ENCODE peak calls at places on chromosomes 4 and X, in seven cellular contexts. One of them, this sample, is unnamed.

GRCh38 chr4:152828122-152828521 is 48.4 kb downstream of the ARFIP1 start:
- DNase-seq in activated T-cell treated with anti-CD3 and anti-CD28 coated beads, Interleukin-2, amount 50 U/mL, for 4 hours: no peak
- DNase-seq in amniotic stem cell: no peak
- DNase-seq in HS-27A: no peak
- DNase-seq in fibroblast of gingiva: no peak
- DNase-seq in stimulated activated naive CD4-positive, alpha-beta T cell: no peak
- DNase-seq in neural crest cell: no peak
- DNase-seq in this sample: no peak

GRCh38 chrX:147180886-147181285 is 366.3 kb upstream of the CXorf51A start:
- DNase-seq in activated T-cell treated with anti-CD3 and anti-CD28 coated beads, Interleukin-2, amount 50 U/mL, for 4 hours: no peak
- DNase-seq in fibroblast of gingiva: no peak
- DNase-seq in HS-27A: no peak
- DNase-seq in stimulated activated naive CD4-positive, alpha-beta T cell: no peak
- DNase-seq in amniotic stem cell: no peak
- DNase-seq in neural crest cell: no peak
- DNase-seq in this sample: no peak

GRCh38 chr4:85005865-85006377 is 39.4 kb upstream of the WDFY3 start:
- DNase-seq in HS-27A: peak
- DNase-seq in fibroblast of gingiva: peak
- DNase-seq in activated T-cell treated with anti-CD3 and anti-CD28 coated beads, Interleukin-2, amount 50 U/mL, for 4 hours: no peak
- DNase-seq in neural crest cell: no peak
- DNase-seq in stimulated activated naive CD4-positive, alpha-beta T cell: no peak
- DNase-seq in amniotic stem cell: peak
- DNase-seq in this sample: no peak

GRCh38 chr4:83535520-83535944 is 376 bp upstream of the GPAT3 start:
- DNase-seq in fibroblast of gingiva: peak
- DNase-seq in amniotic stem cell: no peak
- DNase-seq in activated T-cell treated with anti-CD3 and anti-CD28 coated beads, Interleukin-2, amount 50 U/mL, for 4 hours: no peak
- DNase-seq in neural crest cell: peak
- DNase-seq in stimulated activated naive CD4-positive, alpha-beta T cell: no peak
- DNase-seq in HS-27A: no peak
- DNase-seq in this sample: peak

GRCh38 chr4:39025552-39026085 is 6.6 kb downstream of the TMEM156 start:
- DNase-seq in HS-27A: no peak
- DNase-seq in fibroblast of gingiva: no peak
- DNase-seq in neural crest cell: no peak
- DNase-seq in amniotic stem cell: no peak
- DNase-seq in stimulated activated naive CD4-positive, alpha-beta T cell: no peak
- DNase-seq in activated T-cell treated with anti-CD3 and anti-CD28 coated beads, Interleukin-2, amount 50 U/mL, for 4 hours: no peak
- DNase-seq in this sample: no peak

GRCh38 chr4:176400816-176401461 is 81.2 kb downstream of the SPCS3 start:
- DNase-seq in neural crest cell: no peak
- DNase-seq in amniotic stem cell: no peak
- DNase-seq in fibroblast of gingiva: peak
- DNase-seq in stimulated activated naive CD4-positive, alpha-beta T cell: no peak
- DNase-seq in HS-27A: no peak
- DNase-seq in activated T-cell treated with anti-CD3 and anti-CD28 coated beads, Interleukin-2, amount 50 U/mL, for 4 hours: no peak
- DNase-seq in this sample: no peak

GRCh38 chr4:44583393-44583792 is 68.0 kb downstream of the YIPF7 start:
- DNase-seq in stimulated activated naive CD4-positive, alpha-beta T cell: no peak
- DNase-seq in amniotic stem cell: no peak
- DNase-seq in neural crest cell: no peak
- DNase-seq in activated T-cell treated with anti-CD3 and anti-CD28 coated beads, Interleukin-2, amount 50 U/mL, for 4 hours: no peak
- DNase-seq in HS-27A: no peak
- DNase-seq in fibroblast of gingiva: no peak
- DNase-seq in this sample: no peak

GRCh38 chr4:56215901-56216300 is 171.4 kb downstream of the AASDH start:
- DNase-seq in activated T-cell treated with anti-CD3 and anti-CD28 coated beads, Interleukin-2, amount 50 U/mL, for 4 hours: no peak
- DNase-seq in HS-27A: no peak
- DNase-seq in amniotic stem cell: no peak
- DNase-seq in neural crest cell: no peak
- DNase-seq in fibroblast of gingiva: no peak
- DNase-seq in stimulated activated naive CD4-positive, alpha-beta T cell: no peak
- DNase-seq in this sample: no peak

GRCh38 chr4:107939307-107939706 is 8.0 kb downstream of the CYP2U1 start:
- DNase-seq in amniotic stem cell: no peak
- DNase-seq in fibroblast of gingiva: peak
- DNase-seq in stimulated activated naive CD4-positive, alpha-beta T cell: no peak
- DNase-seq in HS-27A: no peak
- DNase-seq in activated T-cell treated with anti-CD3 and anti-CD28 coated beads, Interleukin-2, amount 50 U/mL, for 4 hours: no peak
- DNase-seq in neural crest cell: no peak
- DNase-seq in this sample: no peak

GRCh38 chr4:148030486-148030885 is 298.6 kb downstream of the ARHGAP10 start:
- DNase-seq in amniotic stem cell: peak
- DNase-seq in neural crest cell: no peak
- DNase-seq in activated T-cell treated with anti-CD3 and anti-CD28 coated beads, Interleukin-2, amount 50 U/mL, for 4 hours: no peak
- DNase-seq in stimulated activated naive CD4-positive, alpha-beta T cell: no peak
- DNase-seq in fibroblast of gingiva: peak
- DNase-seq in HS-27A: no peak
- DNase-seq in this sample: no peak

GRCh38 chr4:55169352-55169959 is 44.1 kb upstream of the KDR start:
- DNase-seq in amniotic stem cell: no peak
- DNase-seq in stimulated activated naive CD4-positive, alpha-beta T cell: no peak
- DNase-seq in neural crest cell: peak
- DNase-seq in activated T-cell treated with anti-CD3 and anti-CD28 coated beads, Interleukin-2, amount 50 U/mL, for 4 hours: no peak
- DNase-seq in fibroblast of gingiva: no peak
- DNase-seq in HS-27A: no peak
- DNase-seq in this sample: no peak

GRCh38 chrX:95505721-95506120 is 1178.9 kb upstream of the DIAPH2 start:
- DNase-seq in amniotic stem cell: no peak
- DNase-seq in neural crest cell: no peak
- DNase-seq in HS-27A: no peak
- DNase-seq in activated T-cell treated with anti-CD3 and anti-CD28 coated beads, Interleukin-2, amount 50 U/mL, for 4 hours: no peak
- DNase-seq in stimulated activated naive CD4-positive, alpha-beta T cell: no peak
- DNase-seq in fibroblast of gingiva: peak
- DNase-seq in this sample: no peak

GRCh38 chr4:15765306-15765705 is 12.8 kb upstream of the CD38 start:
- DNase-seq in stimulated activated naive CD4-positive, alpha-beta T cell: peak
- DNase-seq in fibroblast of gingiva: no peak
- DNase-seq in amniotic stem cell: no peak
- DNase-seq in HS-27A: no peak
- DNase-seq in neural crest cell: no peak
- DNase-seq in activated T-cell treated with anti-CD3 and anti-CD28 coated beads, Interleukin-2, amount 50 U/mL, for 4 hours: no peak
- DNase-seq in this sample: no peak

GRCh38 chr4:123216946-123217345 is 179.6 kb upstream of the SPRY1 start:
- DNase-seq in neural crest cell: no peak
- DNase-seq in fibroblast of gingiva: no peak
- DNase-seq in activated T-cell treated with anti-CD3 and anti-CD28 coated beads, Interleukin-2, amount 50 U/mL, for 4 hours: no peak
- DNase-seq in stimulated activated naive CD4-positive, alpha-beta T cell: no peak
- DNase-seq in HS-27A: no peak
- DNase-seq in amniotic stem cell: no peak
- DNase-seq in this sample: no peak

GRCh38 chr4:189414021-189414420 is 526.7 kb upstream of the FRG1 start:
- DNase-seq in fibroblast of gingiva: no peak
- DNase-seq in stimulated activated naive CD4-positive, alpha-beta T cell: no peak
- DNase-seq in activated T-cell treated with anti-CD3 and anti-CD28 coated beads, Interleukin-2, amount 50 U/mL, for 4 hours: no peak
- DNase-seq in amniotic stem cell: no peak
- DNase-seq in HS-27A: no peak
- DNase-seq in neural crest cell: no peak
- DNase-seq in this sample: no peak

GRCh38 chr4:1870328-1870577 is 940 bp upstream of the NSD2 start:
- DNase-seq in fibroblast of gingiva: peak
- DNase-seq in neural crest cell: peak
- DNase-seq in HS-27A: no peak
- DNase-seq in amniotic stem cell: peak
- DNase-seq in stimulated activated naive CD4-positive, alpha-beta T cell: no peak
- DNase-seq in activated T-cell treated with anti-CD3 and anti-CD28 coated beads, Interleukin-2, amount 50 U/mL, for 4 hours: peak
- DNase-seq in this sample: peak

GRCh38 chrX:14776901-14777300 is 96.0 kb downstream of the FANCB start:
- DNase-seq in neural crest cell: no peak
- DNase-seq in HS-27A: no peak
- DNase-seq in amniotic stem cell: no peak
- DNase-seq in fibroblast of gingiva: no peak
- DNase-seq in activated T-cell treated with anti-CD3 and anti-CD28 coated beads, Interleukin-2, amount 50 U/mL, for 4 hours: no peak
- DNase-seq in stimulated activated naive CD4-positive, alpha-beta T cell: no peak
- DNase-seq in this sample: no peak

This sample was measured in activated T-helper 9 cell treated with anti-CD3 and anti-CD28 coated beads, Interleukin-2, amount 50 U/mL, for 16 hours.